ENCODE peak calls at places on chromosomes 2 and 18, in six cellular contexts. N, L, B, Y, V and D are unnamed samples.

GRCh38 chr2:129408570-129408969 is 570.9 kb upstream of the RAB6C start:
- DNase-seq in N (no peak), V (no peak), Y (no peak), B (no peak), L (no peak), D (no peak)

GRCh38 chr2:128374711-128375413 is 56.2 kb upstream of the HS6ST1 start:
- DNase-seq in B (no peak), V (peak), L (no peak), Y (no peak), N (no peak), D (no peak)

GRCh38 chr18:63366991-63367240 is at the start of gene KDSR:
- DNase-seq in Y (peak), N (no peak), L (no peak), V (no peak), B (no peak), D (no peak)

GRCh38 chr2:46364797-46365457 is 67.7 kb downstream of the EPAS1 start:
- DNase-seq in N (peak), V (peak), Y (peak), L (peak), B (no peak), D (peak)

GRCh38 chr2:67840460-67841068 is 222.2 kb downstream of the C1D start:
- DNase-seq in Y (peak), N (peak), B (peak), L (no peak), V (peak), D (peak)

GRCh38 chr18:46098616-46098933 is 479 bp upstream of the ATP5F1A start:
- DNase-seq in V (peak), L (no peak), B (peak), Y (no peak), N (no peak), D (no peak)

GRCh38 chr2:26652361-26653041 is 11.3 kb upstream of the CIB4 start:
- DNase-seq in L (peak), V (no peak), Y (no peak), N (no peak), B (no peak), D (no peak)

GRCh38 chr2:234730066-234730640 is 221.7 kb upstream of the SH3BP4 start:
- DNase-seq in B (no peak), L (no peak), V (no peak), Y (peak), N (peak), D (no peak)

GRCh38 chr2:128416366-128416765 is 97.7 kb upstream of the HS6ST1 start:
- DNase-seq in N (no peak), V (no peak), B (no peak), L (no peak), Y (no peak), D (no peak)

GRCh38 chr2:232476045-232476444 is 11.6 kb downstream of the ECEL1 start:
- DNase-seq in B (no peak), V (no peak), L (no peak), Y (no peak), N (no peak), D (no peak)

GRCh38 chr2:14756122-14756541 is 123.6 kb downstream of the LRATD1 start:
- DNase-seq in L (no peak), B (no peak), N (no peak), V (no peak), Y (no peak), D (no peak)

GRCh38 chr2:127400897-127401756 is 13.4 kb upstream of the MAP3K2 start:
- DNase-seq in V (no peak), L (no peak), N (no peak), B (no peak), Y (peak), D (no peak)

GRCh38 chr2:183752571-183752970 is 628.3 kb downstream of the NUP35 start:
- DNase-seq in B (no peak), V (no peak), L (no peak), Y (no peak), N (no peak), D (no peak)

GRCh38 chr2:239037559-239037910 is 189.7 kb downstream of the TWIST2 start:
- DNase-seq in V (no peak), Y (no peak), L (no peak), B (no peak), N (no peak), D (no peak)

GRCh38 chr2:222708274-222708710 is 36.8 kb downstream of the MOGAT1 start:
- DNase-seq in B (peak), L (no peak), N (peak), Y (peak), V (peak), D (no peak)

GRCh38 chr2:143355814-143356213 is 226.6 kb downstream of the ARHGAP15 start:
- DNase-seq in N (no peak), Y (no peak), B (no peak), L (no peak), V (peak), D (no peak)

GRCh38 chr2:156399950-156400703 is 36.1 kb upstream of the GPD2 start:
- DNase-seq in L (no peak), Y (peak), B (no peak), V (peak), N (no peak), D (peak)

GRCh38 chr2:239927424-239927981 is 97.6 kb downstream of the NDUFA10 start:
- DNase-seq in Y (peak), B (peak), L (peak), V (no peak), N (no peak), D (no peak)

GRCh38 chr2:64345998-64346397 is 108.0 kb upstream of the LGALSL start:
- DNase-seq in V (no peak), B (no peak), L (no peak), N (no peak), Y (no peak), D (no peak)

GRCh38 chr2:231622963-231623362 is 30.3 kb downstream of the TEX44 start:
- DNase-seq in N (no peak), B (no peak), L (no peak), V (no peak), Y (no peak), D (no peak)

GRCh38 chr18:53941601-53942335 is 282.7 kb downstream of the MBD2 start:
- DNase-seq in V (peak), N (no peak), B (no peak), Y (no peak), L (peak), D (no peak)